ENCODE peak calls at places on chromosomes 7 and 10, in seven cellular contexts. C, D, V, E, R, L and U are unnamed samples.

GRCh38 chr10:123573236-123574147 is 92.7 kb upstream of the GPR26 start:
- DNase-seq in C (no peak), D (peak; percentile 53), V (peak; percentile 51), E (no peak), R (peak; percentile 44), L (no peak), U (no peak)

GRCh38 chr10:77264527-77264926 is 373.1 kb downstream of the KCNMA1 start:
- DNase-seq in C (no peak), D (no peak), V (no peak), E (no peak), R (no peak), L (no peak), U (no peak)

GRCh38 chr7:80941206-80941758 is 22.4 kb upstream of the SEMA3C start:
- DNase-seq in C (no peak), D (no peak), V (no peak), E (no peak), R (no peak), L (no peak), U (no peak)

GRCh38 chr7:27435461-27435860 is 192.9 kb downstream of the EVX1 start:
- DNase-seq in C (no peak), D (no peak), V (no peak), E (no peak), R (no peak), L (no peak), U (no peak)

GRCh38 chr7:100435401-100436304 is 644 bp downstream of the PPP1R35 start:
- DNase-seq in C (no peak), D (peak; percentile 63), V (peak; percentile 81), E (no peak), R (no peak), L (no peak), U (no peak)

GRCh38 chr7:101814996-101815825 is 2.2 kb upstream of the CUX1 start:
- DNase-seq in C (no peak), D (peak; percentile 90), V (peak; percentile 97), E (peak; percentile 17), R (no peak), L (peak; percentile 28), U (peak; percentile 65)

GRCh38 chr10:47061776-47062175 is 150.5 kb downstream of the PTPN20 start:
- DNase-seq in C (no peak), D (no peak), V (no peak), E (no peak), R (no peak), L (no peak), U (no peak)

GRCh38 chr10:48470893-48471805 is 133.7 kb downstream of the ARHGAP22 start:
- DNase-seq in C (no peak), D (no peak), V (no peak), E (no peak), R (no peak), L (no peak), U (no peak)

GRCh38 chr10:88386204-88386877 is 196.8 kb downstream of the RNLS start:
- DNase-seq in C (no peak), D (peak; percentile 20), V (peak; percentile 18), E (no peak), R (no peak), L (no peak), U (no peak)

GRCh38 chr7:69429817-69430501 is 168.3 kb upstream of the AUTS2 start:
- DNase-seq in C (no peak), D (no peak), V (no peak), E (peak; percentile 33), R (no peak), L (no peak), U (no peak)